ENCODE peak calls at places on chromosome 3, in ten cellular contexts. S is right cardiac atrium, R is HFF-Myc, V is hypothalamus, W is SK-N-SH, L is M059J, I is NCI-H774, P is D721Med, C is mesendoderm, Z is SJCRH30. D is an unnamed sample.

GRCh38 chr3:180229113-180229512 is 192.4 kb upstream of the PEX5L start:
- DNase-seq in L (no peak), I (no peak), V (no peak), R (no peak), Z (no peak), S (no peak), W (no peak), P (no peak), C (peak; percentile 35), D (peak; percentile 8)

GRCh38 chr3:28800203-28800602 is 451.6 kb upstream of the AZI2 start:
- DNase-seq in Z (no peak), C (no peak), S (no peak), V (no peak), W (no peak), I (no peak), R (no peak), L (no peak), P (no peak), D (peak; percentile 11)

GRCh38 chr3:72847282-72847681 is 963 bp downstream of the SHQ1 start:
- DNase-seq in C (no peak), R (no peak), P (no peak), I (no peak), L (no peak), W (peak; percentile 24), Z (no peak), V (no peak), S (no peak), D (no peak)

GRCh38 chr3:52527039-52527731 is 6.5 kb downstream of the NT5DC2 start:
- DNase-seq in C (no peak), I (no peak), W (no peak), R (no peak), P (peak; percentile 13), L (no peak), Z (no peak), S (peak; percentile 23), V (no peak), D (peak; percentile 15)

GRCh38 chr3:120475722-120476385 is 25.1 kb upstream of the FSTL1 start:
- DNase-seq in W (no peak), L (peak; percentile 57), C (no peak), R (no peak), Z (no peak), I (no peak), S (no peak), V (no peak), P (no peak), D (no peak)

GRCh38 chr3:43445820-43446219 is 159.5 kb downstream of the SNRK start:
- DNase-seq in R (no peak), L (no peak), W (no peak), V (no peak), I (no peak), C (no peak), S (no peak), P (no peak), Z (no peak), D (peak; percentile 17)

GRCh38 chr3:187808466-187809291 is 63.4 kb upstream of the BCL6 start:
- DNase-seq in S (no peak), L (no peak), V (no peak), R (no peak), P (no peak), C (no peak), Z (no peak), W (no peak), I (peak; percentile 34), D (peak; percentile 67)

GRCh38 chr3:78970656-78971055 is 797.1 kb downstream of the ROBO1 start:
- DNase-seq in V (no peak), P (no peak), I (no peak), Z (no peak), S (no peak), C (no peak), R (no peak), L (no peak), W (no peak), D (no peak)

GRCh38 chr3:135868801-135869200 is 96.7 kb upstream of the PPP2R3A start:
- DNase-seq in W (no peak), S (no peak), Z (peak; percentile 20), I (no peak), L (no peak), C (no peak), V (no peak), R (no peak), P (no peak), D (no peak)

GRCh38 chr3:46759239-46760152 is 41.8 kb upstream of the PRSS50 start:
- DNase-seq in P (no peak), R (no peak), S (no peak), C (peak; percentile 20), I (no peak), V (no peak), L (no peak), Z (no peak), W (no peak), D (peak; percentile 10)

GRCh38 chr3:112000971-112001370 is 2.2 kb downstream of the TAGLN3 start:
- DNase-seq in I (no peak), C (peak; percentile 39), S (no peak), V (no peak), W (peak; percentile 15), L (no peak), Z (peak; percentile 42), P (no peak), R (no peak), D (no peak)

GRCh38 chr3:11165457-11165856 is 11.2 kb downstream of the HRH1 start:
- DNase-seq in Z (no peak), R (no peak), V (no peak), I (no peak), W (no peak), L (no peak), C (no peak), P (no peak), S (no peak), D (no peak)

GRCh38 chr3:184361532-184361931 is at the start of the genes CLCN2 and POLR2H:
- DNase-seq in W (peak; percentile 89), P (no peak), C (peak; percentile 70), L (peak; percentile 60), I (peak; percentile 78), V (peak; percentile 64), S (peak; percentile 65), R (no peak), Z (peak; percentile 73), D (peak; percentile 93)

GRCh38 chr3:102265720-102266119 is 169.1 kb upstream of the ZPLD1 start:
- DNase-seq in R (no peak), P (no peak), I (no peak), C (no peak), V (no peak), Z (no peak), L (peak; percentile 27), W (no peak), S (no peak), D (no peak)

GRCh38 chr3:72180405-72180804 is 395.5 kb upstream of the PROK2 start:
- DNase-seq in Z (no peak), V (no peak), W (no peak), P (no peak), S (no peak), R (no peak), C (no peak), L (no peak), I (no peak), D (no peak)

GRCh38 chr3:183427206-183428139 is 946 bp downstream of the MCF2L2 start:
- DNase-seq in S (no peak), C (peak; percentile 42), L (no peak), W (peak; percentile 76), R (no peak), P (no peak), I (no peak), V (no peak), Z (no peak), D (peak; percentile 54)

GRCh38 chr3:73786346-73786807 is 161.6 kb upstream of the PDZRN3 start:
- DNase-seq in C (no peak), L (peak; percentile 85), R (peak; percentile 43), V (no peak), S (peak; percentile 36), W (no peak), P (no peak), I (no peak), Z (peak; percentile 50), D (no peak)

GRCh38 chr3:130709671-130710070 is 37.0 kb downstream of the PIK3R4 start:
- DNase-seq in C (no peak), P (no peak), I (no peak), Z (no peak), V (no peak), W (no peak), L (no peak), S (no peak), R (no peak), D (no peak)

GRCh38 chr3:72698154-72698917 is 149.9 kb downstream of the SHQ1 start:
- DNase-seq in W (no peak), C (peak; percentile 87), S (no peak), V (no peak), P (no peak), I (no peak), Z (no peak), L (no peak), R (no peak), D (peak; percentile 43)

GRCh38 chr3:81872566-81872965 is 111.1 kb upstream of the GBE1 start:
- DNase-seq in P (no peak), Z (no peak), C (no peak), R (no peak), L (no peak), S (no peak), W (no peak), V (no peak), I (no peak), D (no peak)

GRCh38 chr3:53748512-53749271 is 97.5 kb downstream of the CHDH start:
- DNase-seq in W (no peak), P (no peak), Z (no peak), L (no peak), S (no peak), C (no peak), R (no peak), V (no peak), I (no peak), D (no peak)

GRCh38 chr3:17935217-17935616 is 192.8 kb upstream of the TBC1D5 start:
- DNase-seq in C (no peak), I (peak; percentile 64), V (no peak), Z (peak; percentile 30), S (no peak), R (peak; percentile 2), P (no peak), L (no peak), W (peak; percentile 40), D (no peak)

GRCh38 chr3:44077267-44077666 is 164.4 kb upstream of the TOPAZ1 start:
- DNase-seq in V (no peak), P (no peak), R (no peak), C (peak; percentile 43), L (no peak), Z (no peak), S (no peak), W (peak; percentile 30), I (no peak), D (peak; percentile 28)

GRCh38 chr3:188658606-188659005 is 504.6 kb downstream of the LPP start:
- DNase-seq in I (no peak), W (no peak), L (no peak), S (no peak), V (no peak), P (no peak), R (no peak), C (no peak), Z (no peak), D (no peak)

GRCh38 chr3:156626104-156626503 is 48.3 kb upstream of the TIPARP start:
- DNase-seq in S (no peak), L (peak; percentile 84), W (no peak), R (no peak), Z (no peak), V (no peak), C (no peak), P (no peak), I (peak; percentile 48), D (no peak)

GRCh38 chr3:45417949-45418847 is 29.8 kb downstream of the LARS2 start:
- DNase-seq in S (no peak), Z (no peak), W (no peak), L (peak; percentile 5), V (no peak), P (no peak), C (no peak), R (no peak), I (peak; percentile 58), D (no peak)

GRCh38 chr3:38070013-38070412 is 31.0 kb downstream of the DLEC1 start:
- DNase-seq in L (no peak), Z (no peak), V (no peak), I (no peak), S (no peak), C (no peak), R (no peak), P (no peak), W (no peak), D (no peak)

GRCh38 chr3:100209948-100210776 is 50.6 kb upstream of the TBC1D23 start:
- DNase-seq in C (no peak), P (no peak), V (no peak), S (no peak), Z (no peak), L (peak; percentile 67), R (no peak), I (peak; percentile 38), W (no peak), D (no peak)